ENCODE peak calls at places on chromosomes 13 and 19, in seven cellular contexts. One of them, this sample, is unnamed.

GRCh38 chr13:110471833-110472162 is 89.7 kb downstream of the RAB20 start:
- DNase-seq in SK-N-SH: no peak
- DNase-seq in H1: no peak
- DNase-seq in K562: peak
- DNase-seq in HCT116: no peak
- DNase-seq in GM12878: peak
- DNase-seq in HepG2: no peak
- DNase-seq in this sample: no peak

GRCh38 chr13:76292726-76293125 is 593.5 kb downstream of the KCTD12 start:
- DNase-seq in K562: no peak
- DNase-seq in GM12878: no peak
- DNase-seq in HCT116: no peak
- DNase-seq in SK-N-SH: no peak
- DNase-seq in HepG2: no peak
- DNase-seq in H1: no peak
- DNase-seq in this sample: no peak

GRCh38 chr19:38742296-38742695 is 2.0 kb downstream of the CAPN12 start:
- DNase-seq in HepG2: no peak
- DNase-seq in HCT116: no peak
- DNase-seq in SK-N-SH: no peak
- DNase-seq in H1: no peak
- DNase-seq in K562: no peak
- DNase-seq in GM12878: no peak
- DNase-seq in this sample: no peak

GRCh38 chr19:1173845-1174809 is at the start of gene SBNO2:
- DNase-seq in H1: peak
- DNase-seq in SK-N-SH: peak
- DNase-seq in K562: peak
- DNase-seq in GM12878: no peak
- DNase-seq in HepG2: peak
- DNase-seq in HCT116: peak
- DNase-seq in this sample: peak

GRCh38 chr19:3094638-3095374 is 644 bp downstream of the GNA11 start:
- DNase-seq in SK-N-SH: no peak
- DNase-seq in GM12878: no peak
- DNase-seq in K562: no peak
- DNase-seq in HCT116: no peak
- DNase-seq in H1: no peak
- DNase-seq in HepG2: no peak
- DNase-seq in this sample: no peak

GRCh38 chr19:51365211-51366049 is 758 bp downstream of the ETFB start:
- DNase-seq in HCT116: no peak
- DNase-seq in SK-N-SH: no peak
- DNase-seq in K562: peak
- DNase-seq in GM12878: no peak
- DNase-seq in H1: no peak
- DNase-seq in HepG2: peak
- DNase-seq in this sample: peak

GRCh38 chr13:26600345-26600761 is 42.9 kb downstream of the WASF3 start:
- DNase-seq in HCT116: no peak
- DNase-seq in HepG2: no peak
- DNase-seq in GM12878: no peak
- DNase-seq in H1: no peak
- DNase-seq in K562: no peak
- DNase-seq in SK-N-SH: no peak
- DNase-seq in this sample: no peak

GRCh38 chr19:17259118-17259780 is 5.3 kb downstream of the USHBP1 start:
- DNase-seq in SK-N-SH: no peak
- DNase-seq in H1: no peak
- DNase-seq in HepG2: no peak
- DNase-seq in HCT116: no peak
- DNase-seq in K562: no peak
- DNase-seq in GM12878: no peak
- DNase-seq in this sample: peak

GRCh38 chr19:41219924-41220567 is 1.0 kb downstream of the AXL start:
- DNase-seq in SK-N-SH: no peak
- DNase-seq in HepG2: no peak
- DNase-seq in GM12878: no peak
- DNase-seq in HCT116: no peak
- DNase-seq in K562: peak
- DNase-seq in H1: no peak
- DNase-seq in this sample: no peak

GRCh38 chr19:47381653-47382279 is 32.7 kb downstream of the DHX34 start:
- DNase-seq in K562: no peak
- DNase-seq in GM12878: no peak
- DNase-seq in HepG2: no peak
- DNase-seq in H1: no peak
- DNase-seq in HCT116: no peak
- DNase-seq in SK-N-SH: no peak
- DNase-seq in this sample: no peak

GRCh38 chr13:49466240-49466914 is 22.3 kb downstream of the SETDB2 start:
- DNase-seq in SK-N-SH: no peak
- DNase-seq in H1: no peak
- DNase-seq in HepG2: peak
- DNase-seq in K562: no peak
- DNase-seq in HCT116: no peak
- DNase-seq in GM12878: no peak
- DNase-seq in this sample: no peak

GRCh38 chr19:49475995-49476880 is 2.2 kb downstream of the FLT3LG start:
- DNase-seq in K562: peak
- DNase-seq in SK-N-SH: peak
- DNase-seq in H1: no peak
- DNase-seq in HepG2: no peak
- DNase-seq in GM12878: no peak
- DNase-seq in HCT116: no peak
- DNase-seq in this sample: peak

GRCh38 chr19:2731181-2732117 is 8.4 kb downstream of the SLC39A3 start:
- DNase-seq in H1: no peak
- DNase-seq in SK-N-SH: peak
- DNase-seq in HepG2: no peak
- DNase-seq in GM12878: no peak
- DNase-seq in HCT116: no peak
- DNase-seq in K562: no peak
- DNase-seq in this sample: no peak

GRCh38 chr19:1624458-1624857 is 19.2 kb upstream of the UQCR11 start:
- DNase-seq in HCT116: peak
- DNase-seq in SK-N-SH: peak
- DNase-seq in GM12878: no peak
- DNase-seq in H1: peak
- DNase-seq in HepG2: peak
- DNase-seq in K562: peak
- DNase-seq in this sample: peak

GRCh38 chr13:73171926-73172325 is 113.1 kb downstream of the KLF5 start:
- DNase-seq in SK-N-SH: no peak
- DNase-seq in HCT116: no peak
- DNase-seq in K562: no peak
- DNase-seq in GM12878: no peak
- DNase-seq in H1: no peak
- DNase-seq in HepG2: no peak
- DNase-seq in this sample: no peak

GRCh38 chr19:48513289-48514122 is 1.9 kb upstream of the LMTK3 start:
- DNase-seq in H1: no peak
- DNase-seq in GM12878: no peak
- DNase-seq in HCT116: peak
- DNase-seq in K562: peak
- DNase-seq in HepG2: peak
- DNase-seq in SK-N-SH: peak
- DNase-seq in this sample: peak

DNA sequence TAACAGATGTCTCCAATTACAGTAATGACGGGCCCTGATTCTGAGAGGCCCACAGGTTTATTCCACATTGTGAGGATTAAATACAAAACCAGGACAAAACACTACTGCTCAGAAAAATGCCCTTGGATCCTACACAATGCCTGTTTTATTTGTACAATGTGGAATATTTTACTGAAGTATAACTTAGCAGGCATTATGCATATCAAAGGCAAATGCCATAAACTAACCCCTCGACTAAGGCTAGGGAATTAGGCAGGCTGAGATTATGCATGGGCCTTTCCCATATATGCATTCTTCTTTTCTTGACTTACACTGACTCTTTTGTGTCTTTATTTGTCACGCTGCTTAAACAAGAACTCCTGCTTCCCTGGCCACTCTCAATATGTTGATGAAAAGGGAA is 819.9 kb downstream of the OLFM4 start:
- DNase-seq in H1: no peak
- DNase-seq in GM12878: no peak
- DNase-seq in K562: no peak
- DNase-seq in HCT116: no peak
- DNase-seq in HepG2: no peak
- DNase-seq in SK-N-SH: no peak
- DNase-seq in this sample: no peak
- TF ChIP-seq JUND in H1: peak
- TF ChIP-seq JUND in GM12878: no peak
- TF ChIP-seq JUND in K562: no peak
- TF ChIP-seq JUND in HCT116: no peak
- TF ChIP-seq JUND in HepG2: no peak
- TF ChIP-seq JUND in SK-N-SH: no peak
- TF ChIP-seq JUND in this sample: no peak

GRCh38 chr13:106565127-106565775 is 2.7 kb downstream of the ARGLU1 start:
- DNase-seq in SK-N-SH: no peak
- DNase-seq in HCT116: no peak
- DNase-seq in H1: no peak
- DNase-seq in HepG2: no peak
- DNase-seq in GM12878: no peak
- DNase-seq in K562: no peak
- DNase-seq in this sample: no peak

GRCh38 chr13:106558527-106558926 is 9.4 kb downstream of the ARGLU1 start:
- DNase-seq in K562: no peak
- DNase-seq in HepG2: no peak
- DNase-seq in GM12878: no peak
- DNase-seq in SK-N-SH: no peak
- DNase-seq in H1: no peak
- DNase-seq in HCT116: no peak
- DNase-seq in this sample: no peak

GRCh38 chr13:106560791-106561190 is 7.1 kb downstream of the ARGLU1 start:
- DNase-seq in HCT116: no peak
- DNase-seq in HepG2: no peak
- DNase-seq in SK-N-SH: no peak
- DNase-seq in H1: no peak
- DNase-seq in K562: no peak
- DNase-seq in GM12878: no peak
- DNase-seq in this sample: no peak

GRCh38 chr13:106562301-106562700 is 5.6 kb downstream of the ARGLU1 start:
- DNase-seq in K562: no peak
- DNase-seq in SK-N-SH: no peak
- DNase-seq in H1: no peak
- DNase-seq in GM12878: no peak
- DNase-seq in HepG2: no peak
- DNase-seq in HCT116: no peak
- DNase-seq in this sample: no peak

DNA sequence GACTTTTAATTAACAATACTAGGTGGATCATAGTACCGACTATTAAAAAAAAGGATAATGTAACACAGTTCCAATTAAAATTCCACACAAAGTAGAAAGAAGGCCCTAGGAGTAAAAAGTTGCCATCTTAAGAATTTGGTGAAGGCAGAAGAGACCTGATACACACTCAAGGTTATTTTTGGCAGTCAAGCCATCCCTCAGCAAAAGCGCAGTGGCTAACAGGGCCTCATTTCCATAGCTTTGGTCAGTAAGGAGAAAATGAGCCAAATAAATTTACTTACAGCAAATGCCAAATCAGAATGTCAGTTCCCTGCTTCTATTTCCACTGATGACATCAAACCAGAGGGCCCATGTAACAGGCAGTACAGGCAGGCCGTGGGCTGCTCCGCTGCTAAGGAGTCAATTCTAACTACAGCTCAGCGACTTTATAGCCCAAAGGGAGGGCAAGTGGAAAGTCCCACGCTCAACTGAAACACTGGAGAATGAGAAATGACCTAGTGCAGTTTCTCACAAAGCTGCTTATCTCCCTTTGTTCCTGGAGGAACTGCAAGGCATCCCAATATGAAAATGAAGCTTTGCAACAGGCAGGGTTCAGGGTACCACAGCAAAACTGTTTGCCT is 6.3 kb downstream of the ARGLU1 start:
- DNase-seq in GM12878: peak
- DNase-seq in HCT116: no peak
- DNase-seq in K562: no peak
- DNase-seq in HepG2: no peak
- DNase-seq in H1: no peak
- DNase-seq in SK-N-SH: no peak
- DNase-seq in this sample: no peak
- TF ChIP-seq JUND in GM12878: no peak
- TF ChIP-seq JUND in HCT116: no peak
- TF ChIP-seq JUND in K562: no peak
- TF ChIP-seq JUND in HepG2: no peak
- TF ChIP-seq JUND in H1: no peak
- TF ChIP-seq JUND in SK-N-SH: no peak
- TF ChIP-seq JUND in this sample: no peak

DNA sequence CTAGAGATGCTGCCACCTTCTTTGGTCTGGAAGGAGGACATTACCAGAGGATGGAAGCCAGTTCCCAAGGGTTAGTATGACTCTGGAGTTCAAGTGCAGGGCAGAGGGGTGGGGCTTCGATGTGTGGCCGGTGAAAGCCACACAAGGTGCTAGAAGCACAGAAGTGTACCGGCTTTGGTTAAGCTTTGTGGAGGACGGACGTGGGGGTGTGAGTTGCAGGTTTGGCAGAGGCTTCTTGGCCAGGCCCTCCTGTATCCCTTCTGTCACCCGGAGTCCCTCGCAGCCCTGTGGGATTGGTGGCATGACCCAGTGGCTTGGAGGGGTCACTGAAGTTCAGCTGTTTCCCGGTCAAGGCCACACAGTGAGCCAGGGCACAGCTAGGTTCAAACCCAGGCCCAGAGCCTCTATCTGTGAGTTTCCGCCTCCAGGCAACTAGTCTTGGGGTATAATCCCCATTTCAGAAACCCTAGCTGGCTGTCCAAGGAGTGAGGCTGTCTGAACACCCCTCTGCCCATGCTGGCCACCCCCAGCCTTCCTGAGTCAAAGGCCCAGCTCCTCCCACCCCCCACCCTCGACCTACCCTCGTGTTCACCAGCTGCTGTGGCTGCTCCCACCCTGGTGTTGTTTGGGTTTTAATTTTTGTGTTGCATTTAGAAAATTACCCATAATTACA is 4.6 kb upstream of the SSBP4 start:
- DNase-seq in HCT116: no peak
- DNase-seq in H1: no peak
- DNase-seq in HepG2: no peak
- DNase-seq in SK-N-SH: no peak
- DNase-seq in K562: peak
- DNase-seq in GM12878: no peak
- DNase-seq in this sample: peak
- TF ChIP-seq JUND in HCT116: no peak
- TF ChIP-seq JUND in H1: no peak
- TF ChIP-seq JUND in HepG2: no peak
- TF ChIP-seq JUND in SK-N-SH: no peak
- TF ChIP-seq JUND in K562: peak
- TF ChIP-seq JUND in GM12878: no peak
- TF ChIP-seq JUND in this sample: no peak

DNA sequence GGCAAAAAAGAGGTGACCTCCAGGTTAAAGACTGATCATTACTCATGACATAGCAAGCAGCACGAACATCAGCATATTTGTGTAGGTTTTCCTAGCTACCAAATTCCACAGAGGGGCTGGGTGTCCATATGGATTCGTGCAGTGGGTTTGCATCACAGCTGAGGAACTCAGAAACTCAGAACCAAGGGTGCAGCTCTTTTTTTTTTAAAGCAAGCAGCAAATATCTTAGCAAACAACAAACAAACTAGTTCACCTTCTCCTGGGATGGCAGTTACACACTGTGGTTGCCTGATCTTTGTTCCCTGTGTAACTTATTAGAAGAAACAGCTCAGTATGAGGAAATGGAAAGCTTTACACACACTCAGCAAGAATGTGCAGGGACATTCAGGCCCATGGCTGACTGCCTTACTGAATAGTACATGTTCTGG is 4.1 kb downstream of the NDFIP2 start:
- DNase-seq in HepG2: peak
- DNase-seq in K562: no peak
- DNase-seq in GM12878: no peak
- DNase-seq in SK-N-SH: no peak
- DNase-seq in HCT116: no peak
- DNase-seq in H1: no peak
- DNase-seq in this sample: no peak
- TF ChIP-seq JUND in HepG2: no peak
- TF ChIP-seq JUND in K562: no peak
- TF ChIP-seq JUND in GM12878: no peak
- TF ChIP-seq JUND in SK-N-SH: no peak
- TF ChIP-seq JUND in HCT116: no peak
- TF ChIP-seq JUND in H1: no peak
- TF ChIP-seq JUND in this sample: no peak